ENCODE peak calls at places on chromosome 6, in five cellular contexts. M is osteoblast, U is esophagus muscularis mucosa, S is DND-41, K is astrocyte. Z is an unnamed sample.

GRCh38 chr6:50452001-50452400 is 261.3 kb upstream of the TFAP2D start:
- DNase-seq in U (no peak), M (no peak), K (no peak), S (no peak), Z (no peak)

GRCh38 chr6:159467473-159468041 is 225.5 kb downstream of the SOD2 start:
- DNase-seq in S (no peak), U (no peak), M (peak; percentile 55), K (no peak), Z (no peak)

GRCh38 chr6:128357391-128358110 is 162.8 kb downstream of the PTPRK start:
- DNase-seq in S (no peak), U (no peak), M (no peak), K (no peak), Z (peak; percentile 12)

GRCh38 chr6:137638926-137639706 is 144.9 kb upstream of the OLIG3 start:
- DNase-seq in K (peak; percentile 51), M (peak; percentile 65), S (no peak), U (no peak), Z (no peak)

GRCh38 chr6:71248306-71248705 is 40.3 kb upstream of the OGFRL1 start:
- DNase-seq in S (no peak), K (peak; percentile 36), U (no peak), M (no peak), Z (no peak)

GRCh38 chr6:157982580-157983438 is 1.1 kb downstream of the SYNJ2 start:
- DNase-seq in U (no peak), M (peak; percentile 91), S (no peak), K (peak; percentile 57), Z (no peak)

GRCh38 chr6:8539446-8539845 is 104.1 kb upstream of the SLC35B3 start:
- DNase-seq in K (no peak), M (peak; percentile 25), S (no peak), U (no peak), Z (no peak)

GRCh38 chr6:36769676-36770499 is 69.4 kb downstream of the CPNE5 start:
- DNase-seq in M (peak; percentile 64), S (peak; percentile 94), K (peak; percentile 39), U (no peak), Z (no peak)

GRCh38 chr6:157273756-157274088 is 49.6 kb downstream of the TMEM242 start:
- DNase-seq in S (peak; percentile 74), U (no peak), K (no peak), M (peak; percentile 78), Z (no peak)

GRCh38 chr6:119347466-119348307 is 1.9 kb downstream of the MAN1A1 start:
- DNase-seq in S (no peak), K (no peak), M (no peak), U (no peak), Z (peak; percentile 17)

GRCh38 chr6:75217203-75217602 is 11.3 kb upstream of the COL12A1 start:
- DNase-seq in U (no peak), S (no peak), M (peak; percentile 43), K (peak; percentile 54), Z (no peak)

GRCh38 chr6:10136636-10137035 is 278.2 kb downstream of the TFAP2A start:
- DNase-seq in M (no peak), K (no peak), S (no peak), U (no peak), Z (no peak)

GRCh38 chr6:127923135-127923534 is 22.3 kb upstream of the THEMIS start:
- DNase-seq in M (no peak), S (peak; percentile 35), K (no peak), U (no peak), Z (no peak)

GRCh38 chr6:129645371-129646139 is 64.4 kb downstream of the ARHGAP18 start:
- DNase-seq in S (no peak), M (no peak), K (no peak), U (no peak), Z (no peak)

GRCh38 chr6:158978752-158979151 is 21.2 kb downstream of the RSPH3 start:
- DNase-seq in S (no peak), M (no peak), K (peak; percentile 46), U (no peak), Z (no peak)

GRCh38 chr6:169950558-169950957 is 199.1 kb downstream of the ERMARD start:
- DNase-seq in K (no peak), M (peak; percentile 19), S (peak; percentile 33), U (peak; percentile 86), Z (no peak)

GRCh38 chr6:107536183-107536582 is 46.3 kb downstream of the SOBP start:
- DNase-seq in S (no peak), K (no peak), U (no peak), M (no peak), Z (no peak)

GRCh38 chr6:28811873-28812272 is 111.9 kb downstream of the TRIM27 start:
- DNase-seq in S (no peak), U (no peak), M (no peak), K (peak; percentile 4), Z (no peak)

GRCh38 chr6:6825153-6825847 is 236.8 kb downstream of the LY86 start:
- DNase-seq in S (no peak), K (no peak), M (no peak), U (no peak), Z (peak; percentile 94)

GRCh38 chr6:113596907-113597583 is 260.1 kb upstream of the MARCKS start:
- DNase-seq in U (no peak), S (no peak), K (peak; percentile 61), M (peak; percentile 22), Z (no peak)

GRCh38 chr6:164616917-164617524 is 692.4 kb downstream of the C6orf118 start:
- DNase-seq in M (no peak), S (no peak), U (no peak), K (no peak), Z (no peak)

GRCh38 chr6:116267879-116268588 is 11.7 kb downstream of the TSPYL1 start:
- DNase-seq in K (peak; percentile 23), U (no peak), M (no peak), S (no peak), Z (no peak)

GRCh38 chr6:156396068-156396771 is 381.0 kb upstream of the ARID1B start:
- DNase-seq in M (no peak), S (no peak), K (no peak), U (peak; percentile 62), Z (no peak)

GRCh38 chr6:6131492-6132109 is 124.9 kb upstream of the NRN1 start:
- DNase-seq in U (no peak), K (no peak), S (peak; percentile 36), M (peak; percentile 59), Z (no peak)

GRCh38 chr6:158816329-158816728 is 2.8 kb downstream of the EZR start:
- DNase-seq in K (no peak), U (no peak), M (no peak), S (no peak), Z (no peak)

GRCh38 chr6:26232950-26233607 is 131.9 kb upstream of the BTN3A2 start:
- DNase-seq in S (peak; percentile 53), K (peak; percentile 38), U (no peak), M (no peak), Z (no peak)

GRCh38 chr6:119676971-119677370 is 327.4 kb upstream of the MAN1A1 start:
- DNase-seq in S (no peak), K (peak; percentile 12), U (no peak), M (no peak), Z (no peak)

GRCh38 chr6:95365454-95365853 is 211.9 kb upstream of the MANEA start:
- DNase-seq in M (no peak), U (no peak), S (no peak), K (no peak), Z (no peak)

GRCh38 chr6:137043710-137044365 is 927 bp downstream of the IL20RA start:
- DNase-seq in M (peak; percentile 90), K (peak; percentile 37), S (no peak), U (no peak), Z (no peak)

GRCh38 chr6:74320076-74320475 is 624.1 kb downstream of the CD109 start:
- DNase-seq in U (no peak), K (no peak), S (no peak), M (no peak), Z (no peak)

GRCh38 chr6:156752666-156753301 is 24.4 kb upstream of the ARID1B start:
- DNase-seq in M (no peak), U (no peak), S (no peak), K (no peak), Z (no peak)

GRCh38 chr6:124027392-124027791 is 223.7 kb downstream of the NKAIN2 start:
- DNase-seq in S (no peak), K (no peak), U (no peak), M (no peak), Z (no peak)

GRCh38 chr6:44111434-44112417 is 15.5 kb downstream of the MRPL14 start:
- DNase-seq in S (no peak), U (no peak), K (no peak), M (no peak), Z (no peak)
- H3K27ac ChIP-seq in S (no peak overlapping the region), U (no peak overlapping the region), K (no peak overlapping the region), M (no peak overlapping the region), Z (peak overlapping the region; percentile 97)

GRCh38 chr6:39053016-39053595 is 4.5 kb downstream of the GLP1R start:
- DNase-seq in U (no peak), K (no peak), M (peak; percentile 72), S (no peak), Z (no peak)
- H3K27me3 ChIP-seq in U (peaks cover 4% of the 10 kb centered on the region), K (peaks cover 3% of the 10 kb centered on the region), M (peaks cover 7% of the 10 kb centered on the region), S (peaks cover 12% of the 10 kb centered on the region), Z (peaks cover 15% of the 10 kb centered on the region)

DNA sequence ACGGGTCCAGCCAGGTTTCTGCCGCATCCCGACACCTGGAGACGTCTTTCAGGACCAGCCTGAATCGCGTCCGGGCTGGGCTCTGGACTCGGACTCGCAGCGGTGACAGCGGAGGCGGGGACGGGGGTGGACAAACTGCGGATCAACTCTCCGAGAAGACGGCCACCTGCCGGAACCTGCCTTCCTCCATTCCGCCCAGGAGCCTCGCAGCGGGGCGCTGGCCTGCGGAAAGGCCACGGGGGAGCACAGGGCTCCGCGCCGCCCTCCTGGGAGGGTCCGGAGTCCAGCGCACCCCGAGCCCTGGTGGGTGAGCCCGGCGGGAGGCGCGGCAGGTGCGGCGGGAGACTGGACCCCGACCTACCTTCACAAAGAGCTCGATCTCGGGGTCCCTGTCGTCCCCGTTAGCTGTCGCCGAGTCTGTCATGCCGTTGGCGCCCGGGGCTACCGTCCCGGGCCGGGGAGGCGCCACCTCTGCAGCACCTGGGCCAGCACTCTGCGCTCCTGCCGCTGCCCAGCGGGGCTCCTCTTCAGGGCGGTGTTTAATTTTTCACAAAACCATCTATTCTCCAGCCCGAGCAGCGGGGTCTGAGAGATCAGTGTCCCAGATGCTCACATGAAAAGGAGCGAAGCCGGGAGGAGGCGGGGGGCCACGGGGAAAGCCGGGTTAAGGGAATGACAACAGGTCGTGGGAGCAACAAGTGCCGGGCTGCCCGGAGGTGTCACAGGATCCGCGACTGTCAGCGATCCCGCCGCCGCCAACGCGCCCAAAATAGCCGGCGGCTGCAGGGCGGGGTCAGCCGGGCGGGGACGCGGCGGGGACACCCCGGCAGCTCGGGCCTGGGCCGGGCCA is at the start of gene CLIC5:
- DNase-seq in S (no peak), M (peak; percentile 77), U (no peak), K (no peak), Z (peak; percentile 72)
- H3K27ac ChIP-seq in S (no peak within 1 kb of the TSS), M (no peak within 1 kb of the TSS), U (peak within 1 kb of the TSS; percentile 35), K (no peak within 1 kb of the TSS), Z (peak within 1 kb of the TSS; percentile 89)

DNA sequence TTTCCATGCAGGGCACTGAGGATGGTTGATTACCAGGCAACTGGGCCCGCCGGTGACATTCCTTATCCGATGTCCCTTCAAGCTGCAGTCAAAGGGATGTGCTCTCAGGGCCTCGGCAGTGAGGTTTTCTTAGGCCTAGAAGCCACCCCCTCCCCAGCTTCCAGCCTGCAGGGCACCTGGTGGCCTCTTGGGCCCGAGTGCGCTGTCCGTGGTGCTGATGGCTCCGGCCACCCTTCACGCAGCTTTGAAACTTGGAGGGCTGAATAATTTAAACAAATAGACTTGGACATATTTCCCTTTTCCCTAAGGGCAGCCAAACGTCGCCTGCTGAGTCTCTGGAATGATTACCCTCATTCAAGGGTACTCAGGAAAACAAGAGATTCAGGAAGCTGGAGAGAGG is 8.9 kb upstream of the MLN start:
- DNase-seq in K (peak; percentile 23), U (no peak), M (peak; percentile 95), S (peak; percentile 59), Z (no peak)
- H3K27me3 ChIP-seq in K (peaks cover 36% of the 10 kb centered on the region), U (no peaks in the 10 kb centered on the region), M (peaks cover 38% of the 10 kb centered on the region), S (peaks cover 6% of the 10 kb centered on the region), Z (peaks cover 36% of the 10 kb centered on the region)